ENCODE peak calls at places on chromosomes 11 and 22, in five cellular contexts. Y is K562, H is endothelial cell of umbilical vein, M is breast epithelium, O is spleen. X is an unnamed sample. For H3K36me3, the result is how much of the 10 kb centered on the place peaks cover.

GRCh38 chr11:99257131-99257530 is 236.4 kb downstream of the CNTN5 start:
- DNase-seq in Y (no peak), H (no peak), M (no peak), O (no peak), X (no peak)

GRCh38 chr11:88979641-88980040 is 86.1 kb downstream of the GRM5 start:
- DNase-seq in Y (no peak), H (no peak), M (no peak), O (no peak), X (no peak)

GRCh38 chr11:13188179-13188578 is 89.4 kb upstream of the BMAL1 start:
- DNase-seq in Y (no peak), H (no peak), M (no peak), O (no peak), X (no peak)

GRCh38 chr11:7630002-7630401 is 43.3 kb downstream of the CYB5R2 start:
- DNase-seq in Y (no peak), H (peak), M (no peak), O (no peak), X (no peak)

GRCh38 chr11:69144316-69144715 is 11.4 kb upstream of the SMIM38 start:
- DNase-seq in Y (no peak), H (no peak), M (no peak), O (no peak), X (no peak)

GRCh38 chr22:20089226-20089976 is 9.4 kb downstream of the DGCR8 start:
- DNase-seq in Y (no peak), H (no peak), M (no peak), O (peak), X (no peak)

GRCh38 chr11:12278766-12279671 is 98.4 kb upstream of the PARVA start:
- DNase-seq in Y (no peak), H (no peak), M (no peak), O (no peak), X (no peak)

GRCh38 chr22:41947181-41948080 is 479 bp upstream of the CENPM start:
- DNase-seq in Y (no peak), H (no peak), M (no peak), O (no peak), X (no peak)

GRCh38 chr11:31687256-31687655 is 123.9 kb downstream of the PAX6 start:
- DNase-seq in Y (no peak), H (no peak), M (no peak), O (no peak), X (no peak)

GRCh38 chr11:2582436-2582931 is 117.3 kb downstream of the KCNQ1OT1 start:
- DNase-seq in Y (no peak), H (no peak), M (no peak), O (peak), X (no peak)

GRCh38 chr11:128528294-128528693 is 59.1 kb downstream of the ETS1 start:
- DNase-seq in Y (no peak), H (no peak), M (no peak), O (no peak), X (peak)

GRCh38 chr22:46830001-46830715 is 67.7 kb downstream of the TBC1D22A start:
- DNase-seq in Y (no peak), H (peak), M (no peak), O (peak), X (peak)
- H3K36me3 ChIP-seq in Y (under half), H (under half), M (under half), O (under half), X (under half)

DNA sequence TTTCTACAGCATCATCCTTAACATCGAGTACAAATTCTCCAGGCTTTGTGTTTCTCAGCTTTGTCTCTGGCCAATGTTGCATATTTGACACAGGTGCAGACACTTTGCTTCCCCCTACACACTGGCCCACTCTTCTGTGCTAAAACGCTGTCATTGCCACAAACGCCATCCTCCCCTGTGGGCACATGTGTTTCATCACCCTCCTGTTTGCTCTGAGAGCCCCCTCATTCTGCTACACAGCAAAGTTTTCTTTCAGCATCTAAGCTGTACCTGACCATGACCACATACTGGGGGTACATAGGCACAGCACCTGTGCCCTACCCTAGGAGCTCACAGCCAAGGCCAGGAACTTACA is 8.0 kb upstream of the IGLL5 start:
- DNase-seq in Y (no peak), H (no peak), M (peak), O (no peak), X (no peak)
- TF ChIP-seq POLR2AphosphoS5 in Y (no peak), H (no peak), M (no peak), O (no peak), X (no peak)

GRCh38 chr11:93730108-93731107 is 10.9 kb downstream of the TAF1D start:
- DNase-seq in Y (no peak), H (no peak), M (no peak), O (no peak), X (no peak)
- H3K36me3 ChIP-seq in Y (half or more), H (under half), M (under half), O (under half), X (half or more)

DNA sequence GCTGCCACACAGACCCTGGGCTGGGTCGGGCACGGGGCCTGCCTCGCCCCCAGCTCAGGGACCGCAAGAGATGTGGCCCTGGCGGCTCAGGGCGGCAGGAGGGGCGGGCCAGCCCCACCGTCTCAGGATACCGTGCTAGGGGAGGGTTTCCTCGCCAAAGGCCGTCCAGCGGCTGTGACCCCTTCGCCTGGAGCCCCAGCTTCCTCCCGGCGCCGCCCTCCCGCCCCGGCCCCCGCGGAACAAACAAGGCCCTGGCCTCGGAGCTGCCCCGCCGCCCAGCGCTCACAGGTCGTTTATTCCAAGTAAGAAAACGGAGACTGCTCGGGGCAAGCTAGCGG is 543 bp upstream of the AP2A2 start:
- DNase-seq in Y (peak), H (no peak), M (no peak), O (no peak), X (no peak)
- TF ChIP-seq POLR2AphosphoS5 in Y (no peak), H (no peak), M (no peak), O (peak), X (no peak)

GRCh38 chr11:116859175-116859574 is 21.8 kb upstream of the APOA1 start:
- DNase-seq in Y (no peak), H (no peak), M (no peak), O (peak), X (no peak)
- H3K36me3 ChIP-seq in Y (half or more), H (under half), M (under half), O (under half), X (half or more)

GRCh38 chr11:17012712-17013547 is 1.3 kb downstream of the PLEKHA7 start:
- DNase-seq in Y (no peak), H (peak), M (no peak), O (peak), X (no peak)
- TF ChIP-seq POLR2AphosphoS5 in Y (no peak), H (no peak), M (no peak), O (peak), X (no peak)

DNA sequence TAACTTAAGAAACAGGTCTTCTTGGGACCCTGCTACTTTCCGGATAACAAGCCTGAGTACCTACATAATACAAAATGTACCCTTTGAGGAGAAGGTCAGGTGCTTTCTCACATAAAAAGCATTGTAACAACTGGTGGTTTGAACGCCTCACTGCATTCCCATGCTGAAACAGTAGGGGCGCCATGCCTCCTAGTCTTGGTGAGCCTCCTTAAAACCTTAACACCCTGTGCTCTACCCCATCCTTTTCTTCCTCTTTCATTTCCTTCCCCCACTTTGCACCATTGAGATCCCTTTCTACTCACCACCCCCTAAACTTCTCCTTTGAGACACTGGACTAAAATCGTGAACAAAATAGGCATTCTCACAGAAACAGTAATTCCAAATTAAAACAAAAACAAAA is 729.3 kb downstream of the NTM start:
- DNase-seq in Y (peak), H (no peak), M (no peak), O (no peak), X (no peak)
- H3K36me3 ChIP-seq in Y (under half), H (under half), M (under half), O (under half), X (under half)